ENCODE peak calls at places on chromosomes 7 and 10, in six cellular contexts. D is foreskin fibroblast, C is astrocyte of the cerebellum, Y is HFF-Myc, H is lower leg skin, W is heart left ventricle. T is an unnamed sample.

GRCh38 chr7:36165059-36165458 is 12.0 kb downstream of the EEPD1 start:
- DNase-seq in H (no peak), C (no peak), Y (no peak), D (no peak), W (no peak), T (no peak)

GRCh38 chr7:70580161-70580560 is 551.8 kb upstream of the GALNT17 start:
- DNase-seq in D (no peak), H (no peak), W (no peak), C (no peak), Y (no peak), T (no peak)

GRCh38 chr10:1882168-1882567 is 144.8 kb upstream of the ADARB2 start:
- DNase-seq in W (no peak), D (no peak), C (no peak), H (no peak), Y (no peak), T (no peak)

GRCh38 chr7:158393926-158394625 is 193.5 kb downstream of the PTPRN2 start:
- DNase-seq in H (no peak), W (no peak), C (no peak), Y (no peak), D (no peak), T (no peak)

GRCh38 chr10:72595436-72595835 is 30.4 kb downstream of the MICU1 start:
- DNase-seq in Y (no peak), H (no peak), D (no peak), W (no peak), C (no peak), T (peak; percentile 3)

GRCh38 chr10:64518456-64518855 is 997.3 kb downstream of the REEP3 start:
- DNase-seq in W (no peak), D (no peak), Y (no peak), H (no peak), C (no peak), T (no peak)

GRCh38 chr7:36305648-36306047 is 84.0 kb upstream of the ANLN start:
- DNase-seq in Y (no peak), W (no peak), D (no peak), C (no peak), H (no peak), T (peak; percentile 12)

GRCh38 chr7:106521115-106521514 is 139.8 kb downstream of the CCDC71L start:
- DNase-seq in H (no peak), W (no peak), D (no peak), C (no peak), Y (no peak), T (no peak)

GRCh38 chr7:136114966-136115762 is 138.0 kb upstream of the MTPN start:
- DNase-seq in Y (no peak), D (no peak), W (peak; percentile 39), C (no peak), H (no peak), T (peak; percentile 51)

GRCh38 chr7:28203498-28204240 is 23.1 kb upstream of the JAZF1 start:
- DNase-seq in W (no peak), H (no peak), C (no peak), D (no peak), Y (no peak), T (peak; percentile 35)

GRCh38 chr10:125192620-125193019 is 32.3 kb upstream of the CTBP2 start:
- DNase-seq in W (no peak), H (peak; percentile 39), C (no peak), D (no peak), Y (no peak), T (no peak)

GRCh38 chr7:143510854-143511592 is 33.4 kb downstream of the TAS2R41 start:
- DNase-seq in W (no peak), H (no peak), D (no peak), C (no peak), Y (no peak), T (no peak)
- H3K4me3 ChIP-seq in W (no peak overlapping the region), H (no peak overlapping the region), D (no peak overlapping the region), C (no peak overlapping the region), Y (no peak overlapping the region), T (no peak overlapping the region)

GRCh38 chr7:142808461-142808801 is 37.7 kb downstream of the PRSS2 start:
- DNase-seq in H (no peak), W (no peak), D (no peak), Y (no peak), C (no peak), T (no peak)

GRCh38 chr7:142806021-142806353 is 35.2 kb downstream of the PRSS2 start:
- DNase-seq in D (no peak), C (no peak), Y (no peak), W (no peak), H (no peak), T (no peak)

GRCh38 chr7:142805350-142806020 is 34.7 kb downstream of the PRSS2 start:
- DNase-seq in D (no peak), W (no peak), C (no peak), Y (no peak), H (no peak), T (no peak)

GRCh38 chr7:142807855-142808460 is 37.2 kb downstream of the PRSS2 start:
- DNase-seq in D (no peak), H (no peak), Y (no peak), C (no peak), W (no peak), T (peak; percentile 42)

DNA sequence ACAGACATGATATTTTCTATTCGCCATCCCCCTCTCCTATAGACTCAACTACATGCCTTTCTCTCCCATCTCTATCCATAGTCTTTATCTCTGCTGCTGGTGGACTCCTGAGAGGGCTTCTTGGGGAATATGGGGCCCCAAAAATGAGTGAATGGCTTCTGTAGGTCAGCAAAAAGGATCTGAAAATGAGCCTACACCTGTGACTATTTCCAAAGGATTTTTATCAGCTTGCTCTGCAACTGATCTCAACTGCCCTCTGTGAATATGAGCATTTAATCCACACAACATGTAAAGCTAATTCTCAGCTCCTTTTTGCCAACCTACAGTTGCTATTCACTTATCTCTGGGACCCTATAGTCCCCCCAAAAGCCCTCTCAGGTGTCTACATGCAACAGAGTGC is 36.2 kb downstream of the PRSS2 start:
- DNase-seq in W (no peak), D (no peak), H (no peak), C (no peak), Y (no peak), T (no peak)
- TF ChIP-seq CTCF in W (no peak), D (no peak), H (no peak), C (no peak), Y (no peak), T (no peak)

GRCh38 chr7:146702898-146703297 is 586.3 kb downstream of the CNTNAP2 start:
- DNase-seq in C (no peak), W (no peak), H (no peak), D (no peak), Y (no peak), T (no peak)
- H3K4me3 ChIP-seq in C (no peak overlapping the region), W (no peak overlapping the region), H (no peak overlapping the region), D (no peak overlapping the region), Y (no peak overlapping the region), T (no peak overlapping the region)

DNA sequence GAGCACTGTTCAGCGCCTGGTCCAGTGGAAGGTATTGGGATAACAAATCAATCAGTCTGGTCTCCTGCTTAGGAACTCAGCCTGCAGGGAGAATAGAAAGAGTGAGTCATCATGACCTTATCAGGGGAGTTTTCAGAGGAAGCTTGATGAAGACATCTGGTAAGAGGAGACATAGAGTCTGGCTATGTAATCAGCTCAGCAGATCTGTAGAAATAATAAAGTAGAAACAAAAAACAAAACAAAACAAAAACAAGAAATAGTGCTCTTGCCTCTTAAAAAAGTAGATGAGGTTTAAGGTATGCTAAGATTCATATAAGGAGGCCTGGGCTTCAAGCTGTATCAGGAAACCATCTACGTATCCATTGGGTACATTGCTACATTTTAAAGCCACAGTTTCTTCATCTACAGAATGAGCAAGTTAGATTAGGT is 14.4 kb downstream of the TAS2R41 start:
- DNase-seq in H (no peak), W (no peak), D (peak; percentile 77), Y (no peak), C (no peak), T (peak; percentile 80)
- TF ChIP-seq CTCF in H (no peak), W (no peak), D (no peak), Y (no peak), C (no peak), T (no peak)

DNA sequence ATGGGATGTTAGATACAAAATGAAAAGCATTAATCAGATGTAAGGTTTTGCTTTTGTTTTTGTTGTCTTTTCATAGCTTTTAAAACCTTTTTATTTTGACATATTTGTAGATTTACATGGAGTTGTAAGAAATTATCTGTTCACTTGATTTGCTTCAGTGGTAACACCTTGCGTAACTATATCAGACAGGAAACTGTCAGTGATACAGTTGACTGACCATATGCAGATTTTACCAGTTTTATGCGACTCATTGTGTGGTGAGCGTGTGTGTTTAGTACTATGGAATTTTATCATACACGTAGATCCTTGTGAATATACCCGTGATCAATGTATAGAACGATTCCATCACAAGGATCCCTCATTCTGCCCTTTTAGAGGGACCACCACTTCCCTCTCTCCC is 701.4 kb downstream of the SUGCT start:
- DNase-seq in H (no peak), Y (no peak), C (no peak), D (no peak), W (no peak), T (no peak)
- H3K4me3 ChIP-seq in H (no peak overlapping the region), Y (no peak overlapping the region), C (no peak overlapping the region), D (no peak overlapping the region), W (no peak overlapping the region), T (no peak overlapping the region)

GRCh38 chr10:86632009-86632800 is 22.1 kb upstream of the OPN4 start:
- DNase-seq in C (no peak), D (no peak), Y (no peak), W (peak; percentile 60), H (no peak), T (no peak)
- TF ChIP-seq CTCF in C (peak; percentile 19), D (peak; percentile 19), Y (no peak), W (peak; percentile 31), H (no peak), T (peak; percentile 37)

DNA sequence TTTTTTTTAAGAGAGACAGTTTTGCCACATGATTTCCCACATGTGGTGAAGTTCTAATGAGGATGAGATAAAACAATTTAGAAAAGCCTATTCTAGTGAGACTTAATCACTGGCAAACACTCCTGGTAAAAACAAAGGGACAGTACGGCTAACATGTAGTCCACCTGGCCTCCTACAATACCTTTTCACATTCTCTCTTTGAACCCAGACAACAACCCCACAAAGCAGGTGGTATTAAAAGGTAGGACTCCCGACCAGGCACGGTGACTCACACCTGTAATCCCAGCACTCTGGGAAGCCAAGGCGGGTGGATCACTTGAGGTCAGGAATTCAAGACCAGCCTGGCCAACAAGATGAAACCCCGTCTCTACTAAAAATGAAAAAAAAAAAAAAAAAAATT is 12.4 kb downstream of the PARD3 start:
- DNase-seq in H (no peak), D (no peak), C (no peak), W (no peak), Y (no peak), T (no peak)
- H3K4me3 ChIP-seq in H (no peak overlapping the region), D (no peak overlapping the region), C (no peak overlapping the region), W (no peak overlapping the region), Y (no peak overlapping the region), T (no peak overlapping the region)

GRCh38 chr10:77890097-77890496 is 36.5 kb downstream of the DLG5 start:
- DNase-seq in Y (no peak), C (no peak), D (no peak), W (no peak), H (no peak), T (no peak)
- TF ChIP-seq CTCF in Y (no peak), C (peak; percentile 11), D (no peak), W (no peak), H (no peak), T (no peak)

GRCh38 chr10:31836569-31837406 is 91.8 kb downstream of the ARHGAP12 start:
- DNase-seq in Y (no peak), D (peak; percentile 23), H (no peak), C (peak; percentile 23), W (no peak), T (peak; percentile 60)
- H3K4me3 ChIP-seq in Y (no peak overlapping the region), D (no peak overlapping the region), H (no peak overlapping the region), C (no peak overlapping the region), W (no peak overlapping the region), T (no peak overlapping the region)

T was measured in fibroblast of the aortic adventitia.